ENCODE peak calls at places on chromosome 22, in eight cellular contexts. R is left ventricle myocardium inferior, H is adrenal gland, Z is A549, M is K562, V is cardiac muscle cell, S is prostate gland, D is tibial artery. U is an unnamed sample. For H3K4me1, the result is how much of the 10 kb centered on the place peaks cover.

GRCh38 chr22:23192133-23192532 is 11.8 kb downstream of the BCR start:
- DNase-seq in D (no peak), Z (no peak), V (peak), M (peak), R (no peak), S (no peak), H (peak), U (peak)

GRCh38 chr22:42688914-42689275 is 31.8 kb downstream of the A4GALT start:
- DNase-seq in H (no peak), S (no peak), V (no peak), Z (no peak), R (no peak), D (peak), M (no peak), U (no peak)

GRCh38 chr22:42708393-42708792 is 12.3 kb downstream of the A4GALT start:
- DNase-seq in H (no peak), R (no peak), Z (no peak), S (no peak), M (no peak), V (no peak), D (no peak), U (no peak)

GRCh38 chr22:44214764-44215163 is 34.0 kb downstream of the PARVG start:
- DNase-seq in M (no peak), H (no peak), Z (no peak), S (no peak), V (no peak), R (no peak), D (no peak), U (peak)

GRCh38 chr22:23168381-23169031 is 11.8 kb upstream of the BCR start:
- DNase-seq in D (no peak), R (no peak), S (no peak), M (no peak), Z (no peak), V (no peak), H (no peak), U (no peak)

GRCh38 chr22:28027453-28028448 is 108.7 kb upstream of the PITPNB start:
- DNase-seq in S (peak), D (no peak), M (peak), Z (no peak), H (no peak), R (no peak), V (no peak), U (no peak)

GRCh38 chr22:40058265-40058664 is 63.5 kb downstream of the FAM83F start:
- DNase-seq in Z (no peak), S (no peak), M (peak), R (no peak), H (peak), D (no peak), V (no peak), U (no peak)

GRCh38 chr22:43624144-43624998 is 187.7 kb downstream of the EFCAB6 start:
- DNase-seq in M (no peak), R (no peak), H (no peak), S (no peak), V (no peak), D (no peak), Z (peak), U (no peak)

GRCh38 chr22:28911777-28912669 is 28.7 kb downstream of the ZNRF3 start:
- DNase-seq in S (peak), V (no peak), D (no peak), R (no peak), H (no peak), M (no peak), Z (peak), U (peak)

GRCh38 chr22:49705631-49706352 is 121.9 kb downstream of the BRD1 start:
- DNase-seq in D (no peak), V (no peak), S (no peak), Z (no peak), R (no peak), M (peak), H (no peak), U (no peak)

GRCh38 chr22:42432818-42433217 is 615 bp upstream of the NFAM1 start:
- DNase-seq in D (no peak), M (no peak), V (no peak), H (no peak), R (no peak), Z (no peak), S (no peak), U (no peak)

GRCh38 chr22:49724030-49724892 is 103.4 kb downstream of the BRD1 start:
- DNase-seq in V (no peak), Z (no peak), M (peak), R (no peak), H (no peak), D (peak), S (no peak), U (no peak)

GRCh38 chr22:35424761-35425160 is 24.8 kb downstream of the MCM5 start:
- DNase-seq in V (no peak), D (no peak), S (no peak), Z (no peak), M (no peak), R (no peak), H (no peak), U (no peak)

GRCh38 chr22:38948181-38948940 is 9.0 kb upstream of the APOBEC3A start:
- DNase-seq in V (no peak), Z (no peak), R (no peak), M (no peak), H (no peak), S (no peak), D (peak), U (no peak)

GRCh38 chr22:46522743-46523300 is 14.6 kb downstream of the CELSR1 start:
- DNase-seq in Z (no peak), V (no peak), R (no peak), M (no peak), D (no peak), S (no peak), H (no peak), U (no peak)

GRCh38 chr22:46622081-46622521 is 1.9 kb downstream of the GRAMD4 start:
- DNase-seq in D (no peak), S (peak), Z (no peak), V (no peak), R (peak), H (peak), M (no peak), U (no peak)

GRCh38 chr22:23070418-23071162 is at the start of gene GNAZ:
- DNase-seq in Z (peak), H (peak), R (no peak), V (peak), S (no peak), M (no peak), D (peak), U (no peak)

GRCh38 chr22:21803859-21804258 is 63.6 kb downstream of the MAPK1 start:
- DNase-seq in V (no peak), H (no peak), Z (no peak), S (no peak), D (no peak), M (no peak), R (no peak), U (no peak)

GRCh38 chr22:20354238-20354975 is 34.5 kb upstream of the DGCR6L start:
- DNase-seq in S (no peak), V (no peak), H (no peak), D (no peak), R (no peak), Z (no peak), M (peak), U (no peak)

GRCh38 chr22:50507421-50507990 is at the start of gene LMF2:
- DNase-seq in D (peak), H (peak), V (peak), Z (no peak), R (peak), M (no peak), S (peak), U (peak)

GRCh38 chr22:17201285-17201945 is 17.8 kb downstream of the ADA2 start:
- DNase-seq in D (no peak), V (peak), S (no peak), M (peak), H (no peak), R (no peak), Z (peak), U (no peak)

GRCh38 chr22:23216331-23217170 is 36.2 kb downstream of the BCR start:
- DNase-seq in M (no peak), V (no peak), D (no peak), H (no peak), S (no peak), Z (no peak), R (no peak), U (no peak)

GRCh38 chr22:37345863-37346514 is 63.7 kb downstream of the CYTH4 start:
- DNase-seq in Z (no peak), M (no peak), R (peak), S (no peak), D (no peak), H (no peak), V (no peak), U (no peak)

GRCh38 chr22:50473088-50473487 is 1.7 kb downstream of the SBF1 start:
- DNase-seq in R (no peak), M (peak), V (no peak), S (no peak), H (no peak), Z (peak), D (no peak), U (no peak)

GRCh38 chr22:26483439-26484359 is at the start of the genes HPS4 and SRRD:
- DNase-seq in M (peak), S (peak), R (peak), Z (peak), H (peak), D (peak), V (peak), U (peak)

GRCh38 chr22:49775191-49776052 is 52.3 kb downstream of the BRD1 start:
- DNase-seq in S (no peak), H (no peak), Z (no peak), V (no peak), R (no peak), M (no peak), D (no peak), U (no peak)

GRCh38 chr22:41983516-41983915 is 14.3 kb downstream of the SEPTIN3 start:
- DNase-seq in V (no peak), D (no peak), H (no peak), R (no peak), S (no peak), M (no peak), Z (no peak), U (no peak)

GRCh38 chr22:23245799-23246136 is 65.5 kb downstream of the BCR start:
- DNase-seq in S (no peak), R (no peak), H (peak), D (no peak), Z (no peak), M (no peak), V (no peak), U (no peak)

GRCh38 chr22:20223421-20224245 is 44.5 kb downstream of the RTN4R start:
- DNase-seq in M (no peak), V (no peak), H (no peak), S (no peak), R (no peak), D (no peak), Z (no peak), U (no peak)

GRCh38 chr22:41106122-41106968 is 14.0 kb downstream of the EP300 start:
- DNase-seq in R (no peak), M (no peak), V (no peak), D (no peak), Z (peak), H (no peak), S (no peak), U (no peak)

GRCh38 chr22:37025500-37026070 is 6.0 kb downstream of the MPST start:
- DNase-seq in S (no peak), D (no peak), R (no peak), V (no peak), Z (no peak), M (no peak), H (peak), U (no peak)

GRCh38 chr22:35548762-35549106 is 8.1 kb downstream of the RASD2 start:
- DNase-seq in S (no peak), D (no peak), V (no peak), Z (no peak), R (no peak), M (no peak), H (no peak), U (no peak)

GRCh38 chr22:23305321-23305910 is 125.1 kb downstream of the BCR start:
- DNase-seq in D (peak), V (no peak), H (peak), Z (no peak), R (no peak), S (no peak), M (no peak), U (no peak)

GRCh38 chr22:22103078-22103593 is 120.5 kb upstream of the TOP3B start:
- DNase-seq in D (no peak), R (no peak), H (no peak), M (peak), V (no peak), Z (peak), S (no peak), U (no peak)

GRCh38 chr22:29916007-29916544 is 33.1 kb downstream of the MTMR3 start:
- DNase-seq in R (no peak), D (no peak), V (no peak), M (no peak), H (no peak), S (no peak), Z (no peak), U (no peak)
- H3K4me1 ChIP-seq in R (half or more), D (under half), V (under half), M (under half), H (half or more), S (under half), Z (half or more), U (under half)

DNA sequence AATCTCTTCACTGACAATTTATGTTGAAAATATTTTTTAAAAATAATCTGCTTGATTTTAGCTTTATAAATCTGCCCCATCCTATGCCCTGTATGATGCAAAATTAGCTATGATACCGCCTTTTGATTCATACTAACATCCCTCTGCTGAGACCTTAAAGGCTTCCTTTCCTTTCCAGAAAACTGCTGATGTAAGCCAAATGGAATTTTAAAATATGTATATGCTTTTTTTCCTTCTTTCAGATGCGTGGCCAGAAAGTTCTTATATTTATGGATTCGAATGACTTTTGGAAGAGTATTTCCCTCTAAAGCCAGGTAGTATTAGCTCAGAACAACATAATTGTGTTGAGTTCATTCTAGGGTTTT is 34.5 kb downstream of the SFI1 start:
- DNase-seq in D (no peak), R (no peak), V (no peak), Z (no peak), S (no peak), M (no peak), H (no peak), U (no peak)
- H3K27ac ChIP-seq in D (peak), R (no peak), V (no peak), Z (no peak), S (peak), M (no peak), H (peak), U (no peak)

DNA sequence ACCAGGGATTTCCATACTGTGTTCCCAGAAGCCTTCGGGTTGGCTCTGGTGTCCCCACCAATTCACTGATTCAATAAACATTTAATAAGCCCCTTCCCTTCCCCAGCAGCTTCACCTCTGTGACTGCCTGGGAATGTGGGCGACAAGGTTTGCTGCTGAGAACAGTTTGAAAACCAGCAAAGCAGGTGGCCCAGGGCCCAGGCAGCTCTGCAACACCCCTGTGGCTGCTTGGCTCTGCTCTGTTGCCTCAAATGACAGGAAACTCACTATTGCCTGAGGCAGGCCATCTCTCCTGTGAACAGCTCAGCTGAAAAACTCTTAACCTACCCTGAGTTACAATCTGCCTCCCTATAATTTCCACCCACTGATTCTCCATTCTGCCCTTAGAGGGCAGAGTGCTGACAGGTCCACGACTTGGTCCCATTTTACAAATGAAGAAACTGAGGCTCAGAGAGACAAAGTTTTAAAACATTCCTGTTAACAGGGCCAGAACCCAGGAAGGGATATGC is 10.5 kb downstream of the ADORA2A start:
- DNase-seq in Z (no peak), S (no peak), M (no peak), D (peak), H (no peak), V (no peak), R (no peak), U (no peak)
- TF ChIP-seq CTCF in Z (peak), S (no peak), M (peak), D (no peak), H (no peak), V (peak), R (no peak), U (no peak)

DNA sequence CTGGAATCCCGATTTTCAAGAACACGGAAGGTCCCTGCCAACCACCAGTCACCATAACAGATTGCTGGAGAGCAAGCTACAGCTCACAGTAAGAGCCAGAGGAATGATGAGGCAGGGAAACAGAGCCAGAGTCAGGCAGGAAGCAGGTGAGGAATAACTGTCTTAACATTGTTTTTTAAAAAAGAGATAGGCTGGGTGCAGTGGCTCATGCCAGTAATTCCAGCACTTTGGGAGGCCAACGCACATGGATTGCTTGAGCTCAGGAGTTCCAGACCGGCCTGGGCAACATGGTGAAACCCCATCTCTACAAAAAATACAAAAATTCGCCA is 13.5 kb upstream of the CASTOR1 start:
- DNase-seq in H (no peak), D (no peak), M (no peak), R (no peak), Z (no peak), V (no peak), S (no peak), U (no peak)
- H3K4me1 ChIP-seq in H (half or more), D (under half), M (under half), R (half or more), Z (under half), V (under half), S (half or more), U (half or more)

GRCh38 chr22:45503071-45503815 is 560 bp downstream of the FBLN1 start:
- DNase-seq in D (peak), V (no peak), S (no peak), H (no peak), M (no peak), Z (no peak), R (no peak), U (no peak)

GRCh38 chr22:45505991-45506743 is 3.5 kb downstream of the FBLN1 start:
- DNase-seq in V (no peak), D (peak), M (no peak), Z (no peak), S (no peak), H (no peak), R (peak), U (no peak)

GRCh38 chr22:45504703-45505341 is 2.1 kb downstream of the FBLN1 start:
- DNase-seq in H (no peak), M (no peak), V (peak), S (no peak), R (peak), Z (no peak), D (peak), U (no peak)

GRCh38 chr22:45502215-45503070 is at the start of gene FBLN1:
- DNase-seq in Z (peak), V (peak), S (no peak), R (peak), M (no peak), D (peak), H (no peak), U (no peak)

GRCh38 chr22:45503816-45504702 is 1.4 kb downstream of the FBLN1 start:
- DNase-seq in Z (no peak), M (no peak), S (no peak), V (no peak), D (peak), H (no peak), R (no peak), U (no peak)
- H3K27ac ChIP-seq in Z (no peak), M (no peak), S (peak), V (peak), D (peak), H (peak), R (peak), U (peak)

GRCh38 chr22:32794449-32795213 is 6.9 kb upstream of the TIMP3 start:
- DNase-seq in M (no peak), S (no peak), V (no peak), D (no peak), Z (no peak), R (no peak), H (no peak), U (no peak)
- TF ChIP-seq CTCF in M (no peak), S (no peak), V (peak), D (no peak), Z (no peak), R (no peak), H (no peak), U (no peak)

DNA sequence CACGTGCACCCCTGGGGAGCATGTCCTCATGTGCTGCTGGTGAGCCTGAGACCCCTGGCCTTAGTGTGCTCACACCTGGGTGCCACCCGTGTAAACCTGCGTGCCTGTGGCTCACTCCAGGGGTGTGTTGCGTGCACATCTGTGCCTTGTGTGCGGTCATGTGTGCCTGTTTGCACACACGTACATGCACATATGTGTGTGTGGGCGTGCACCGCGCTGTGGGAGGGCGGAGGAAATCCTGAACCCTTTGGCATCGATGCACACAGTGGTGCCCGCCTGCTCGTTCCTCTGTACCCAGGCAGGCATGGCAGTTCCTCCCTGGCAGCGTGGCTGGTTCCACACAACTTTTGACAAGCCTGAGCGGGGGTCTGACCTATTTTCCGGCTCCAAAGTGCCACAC is 1181.9 kb downstream of the BRD1 start:
- DNase-seq in Z (no peak), S (no peak), M (no peak), H (no peak), R (no peak), V (no peak), D (no peak), U (no peak)
- H3K4me1 ChIP-seq in Z (under half), S (under half), M (under half), H (under half), R (under half), V (under half), D (under half), U (under half)

GRCh38 chr22:24696551-24697001 is 77.9 kb downstream of the PIWIL3 start:
- DNase-seq in V (no peak), M (no peak), R (no peak), H (no peak), S (no peak), Z (no peak), D (no peak), U (no peak)
- H3K27ac ChIP-seq in V (no peak), M (no peak), R (peak), H (no peak), S (no peak), Z (no peak), D (no peak), U (no peak)